ENCODE peak calls at places on chromosomes 13 and 19, in five cellular contexts. R is fibroblast of the conjunctiva, G is iPS-NIHi11, O is AML-193, T is AG04450. I is an unnamed sample.

GRCh38 chr19:46813570-46814358 is 25.4 kb upstream of the SLC1A5 start:
- DNase-seq in G (no peak), O (no peak), R (peak; percentile 46), T (no peak), I (no peak)

GRCh38 chr19:33442706-33443105 is 69.2 kb downstream of the CEBPG start:
- DNase-seq in O (no peak), G (no peak), T (no peak), R (no peak), I (no peak)

GRCh38 chr19:51368366-51369282 is at the start of gene CLDND2:
- DNase-seq in T (no peak), G (no peak), O (peak; percentile 33), R (no peak), I (no peak)

GRCh38 chr13:31409678-31410356 is 210.0 kb downstream of the B3GLCT start:
- DNase-seq in G (no peak), R (no peak), T (no peak), O (peak; percentile 5), I (no peak)

GRCh38 chr13:95456837-95457236 is 95.7 kb upstream of the CLDN10 start:
- DNase-seq in G (no peak), R (no peak), T (no peak), O (no peak), I (no peak)

GRCh38 chr13:100533588-100534041 is 55.0 kb downstream of the GGACT start:
- DNase-seq in R (no peak), T (no peak), O (no peak), G (no peak), I (no peak)

GRCh38 chr13:50511877-50512332 is 331.6 kb downstream of the DLEU7 start:
- DNase-seq in O (peak; percentile 80), R (no peak), G (no peak), T (no peak), I (no peak)

GRCh38 chr13:46655727-46656180 is 102.8 kb downstream of the LRCH1 start:
- DNase-seq in G (peak; percentile 37), O (no peak), T (no peak), R (no peak), I (no peak)

GRCh38 chr13:97257228-97257755 is 35.2 kb downstream of the MBNL2 start:
- DNase-seq in R (no peak), O (no peak), T (no peak), G (no peak), I (no peak)

GRCh38 chr13:111559612-111560423 is 239.4 kb downstream of the TEX29 start:
- DNase-seq in R (no peak), T (no peak), G (no peak), O (no peak), I (no peak)

GRCh38 chr13:49653478-49653877 is 25.2 kb downstream of the ARL11 start:
- DNase-seq in T (no peak), G (no peak), O (no peak), R (no peak), I (no peak)

GRCh38 chr13:28357846-28358496 is 137.0 kb downstream of the FLT1 start:
- DNase-seq in T (no peak), R (no peak), G (no peak), O (peak; percentile 14), I (no peak)

GRCh38 chr13:26967119-26968038 is 204.2 kb downstream of the USP12 start:
- DNase-seq in R (no peak), O (no peak), T (peak; percentile 24), G (no peak), I (peak; percentile 53)

GRCh38 chr13:27427663-27428062 is 3.2 kb downstream of the GTF3A start:
- DNase-seq in O (no peak), G (no peak), R (no peak), T (no peak), I (no peak)

I was measured in GM04504.